ENCODE peak calls at places on chromosomes 6 and 20, in five cellular contexts. F is WTC11, U is hypothalamus, A is RWPE1, C is transverse colon. X is an unnamed sample.

GRCh38 chr6:22062807-22063408 is 233.9 kb downstream of the PRL start:
- DNase-seq in U (peak), C (no peak), F (no peak), A (no peak), X (no peak)

GRCh38 chr6:47922391-47922790 is 140.6 kb downstream of the OPN5 start:
- DNase-seq in A (no peak), C (no peak), F (peak), U (peak), X (no peak)

GRCh38 chr6:1562171-1562955 is 47.4 kb upstream of the FOXC1 start:
- DNase-seq in F (no peak), A (no peak), U (no peak), C (no peak), X (no peak)

GRCh38 chr6:134774244-134774643 is 175.7 kb downstream of the ALDH8A1 start:
- DNase-seq in A (peak), U (no peak), C (no peak), F (no peak), X (peak)

GRCh38 chr20:7650481-7650880 is 289.8 kb downstream of the HAO1 start:
- DNase-seq in A (no peak), C (no peak), F (no peak), U (no peak), X (peak)

GRCh38 chr6:5112065-5112799 is 27.1 kb downstream of the PPP1R3G start:
- DNase-seq in U (no peak), A (peak), F (no peak), C (no peak), X (peak)

GRCh38 chr6:36755435-36756348 is 58.1 kb downstream of the RAB44 start:
- DNase-seq in U (no peak), A (peak), F (no peak), C (peak), X (peak)

GRCh38 chr6:16045238-16045637 is 83.6 kb upstream of the MYLIP start:
- DNase-seq in C (no peak), A (no peak), U (no peak), F (no peak), X (peak)

X was measured in fibroblast of mammary gland.